ENCODE peak calls at places on chromosomes 7 and 10, in five cellular contexts. Z is GM23248, W is heart right ventricle, G is WTC11, D is psoas muscle. O is an unnamed sample.

GRCh38 chr10:104688251-104688650 is 47.2 kb downstream of the SORCS3 start:
- DNase-seq in Z (peak; percentile 9), W (no peak), G (no peak), D (no peak), O (peak; percentile 59)

GRCh38 chr7:82376739-82377138 is 66.8 kb downstream of the CACNA2D1 start:
- DNase-seq in Z (no peak), W (no peak), G (no peak), D (no peak), O (no peak)

GRCh38 chr7:13336227-13336626 is 648.8 kb downstream of the ARL4A start:
- DNase-seq in Z (peak; percentile 72), W (no peak), G (no peak), D (no peak), O (no peak)

GRCh38 chr10:19819419-19820033 is 3.3 kb downstream of the PLXDC2 start:
- DNase-seq in Z (peak; percentile 65), W (no peak), G (no peak), D (no peak), O (no peak)

GRCh38 chr10:113993489-113993932 is 50.2 kb upstream of the ADRB1 start:
- DNase-seq in Z (no peak), W (peak; percentile 41), G (no peak), D (peak; percentile 52), O (no peak)

GRCh38 chr10:70616761-70617160 is 14.2 kb upstream of the PRF1 start:
- DNase-seq in Z (no peak), W (no peak), G (no peak), D (no peak), O (no peak)

GRCh38 chr7:16492513-16493062 is 27.1 kb upstream of the SOSTDC1 start:
- DNase-seq in Z (no peak), W (no peak), G (no peak), D (no peak), O (no peak)

GRCh38 chr7:77351539-77352004 is 64.6 kb downstream of the GSAP start:
- DNase-seq in Z (no peak), W (no peak), G (no peak), D (no peak), O (no peak)

GRCh38 chr7:133950856-133951255 is 176.3 kb upstream of the LRGUK start:
- DNase-seq in Z (no peak), W (no peak), G (no peak), D (no peak), O (no peak)

GRCh38 chr10:99630991-99631390 is 10.8 kb upstream of the SLC25A28 start:
- DNase-seq in Z (peak; percentile 28), W (no peak), G (no peak), D (no peak), O (no peak)

GRCh38 chr7:42236266-42237161 is 495 bp downstream of the GLI3 start:
- DNase-seq in Z (peak; percentile 85), W (peak; percentile 48), G (peak; percentile 71), D (peak; percentile 55), O (no peak)

GRCh38 chr7:118771672-118772071 is 547.2 kb downstream of the ANKRD7 start:
- DNase-seq in Z (no peak), W (no peak), G (no peak), D (no peak), O (no peak)

GRCh38 chr7:72213769-72214168 is 198.4 kb downstream of the CALN1 start:
- DNase-seq in Z (no peak), W (no peak), G (no peak), D (no peak), O (no peak)

GRCh38 chr10:130440494-130440893 is 304.3 kb downstream of the GLRX3 start:
- DNase-seq in Z (no peak), W (no peak), G (no peak), D (no peak), O (no peak)

GRCh38 chr10:131865223-131865917 is 35.4 kb upstream of the PPP2R2D start:
- DNase-seq in Z (no peak), W (no peak), G (no peak), D (no peak), O (no peak)

GRCh38 chr10:89426230-89426868 is 12.0 kb downstream of the IFIT5 start:
- DNase-seq in Z (peak; percentile 74), W (no peak), G (no peak), D (no peak), O (no peak)

GRCh38 chr10:124047427-124048157 is 45.8 kb downstream of the CHST15 start:
- DNase-seq in Z (no peak), W (no peak), G (no peak), D (no peak), O (no peak)

GRCh38 chr7:15178065-15178464 is 275.5 kb upstream of the DGKB start:
- DNase-seq in Z (peak; percentile 35), W (no peak), G (no peak), D (no peak), O (no peak)

GRCh38 chr10:99630439-99630838 is 10.2 kb upstream of the SLC25A28 start:
- DNase-seq in Z (peak; percentile 81), W (no peak), G (no peak), D (no peak), O (no peak)

GRCh38 chr7:32347244-32347828 is 142.8 kb downstream of the LSM5 start:
- DNase-seq in Z (peak; percentile 32), W (no peak), G (peak; percentile 42), D (no peak), O (no peak)

GRCh38 chr10:27041196-27041595 is 59.1 kb downstream of the ANKRD26 start:
- DNase-seq in Z (peak; percentile 30), W (no peak), G (no peak), D (no peak), O (no peak)

GRCh38 chr7:24052572-24053223 is 231.3 kb upstream of the NPY start:
- DNase-seq in Z (peak; percentile 84), W (no peak), G (no peak), D (no peak), O (no peak)

GRCh38 chr7:120806669-120807068 is 51.3 kb downstream of the TSPAN12 start:
- DNase-seq in Z (peak; percentile 34), W (no peak), G (no peak), D (no peak), O (no peak)

GRCh38 chr7:139043823-139044812 is 8.3 kb upstream of the ZC3HAV1L start:
- DNase-seq in Z (no peak), W (no peak), G (no peak), D (no peak), O (no peak)

GRCh38 chr10:99709480-99710229 is 22.3 kb downstream of the COX15 start:
- DNase-seq in Z (peak; percentile 73), W (no peak), G (peak; percentile 13), D (no peak), O (no peak)

GRCh38 chr7:133688483-133689239 is 435.8 kb downstream of the EXOC4 start:
- DNase-seq in Z (peak; percentile 77), W (no peak), G (no peak), D (no peak), O (no peak)

GRCh38 chr10:77619964-77620703 is 17.5 kb downstream of the KCNMA1 start:
- DNase-seq in Z (no peak), W (no peak), G (no peak), D (no peak), O (no peak)

GRCh38 chr7:148738737-148739535 is 40.2 kb downstream of the CUL1 start:
- DNase-seq in Z (peak; percentile 37), W (no peak), G (no peak), D (no peak), O (no peak)

GRCh38 chr7:45980973-45981372 is 59.9 kb upstream of the IGFBP3 start:
- DNase-seq in Z (no peak), W (no peak), G (no peak), D (no peak), O (no peak)

O was measured in nucleus accumbens.